ENCODE peak calls at places on chromosomes 16 and 17, in seven cellular contexts. X is keratinocyte, U is neuronal stem cell, G is GM23248, V is neural progenitor cell, F is IMR-90, L is mesenchymal stem cell. C is an unnamed sample.

GRCh38 chr17:77829871-77830799 is 128.4 kb upstream of the TNRC6C start:
- DNase-seq in X (no peak), U (no peak), G (peak; percentile 95), V (peak; percentile 72), F (peak; percentile 72), L (peak; percentile 65), C (peak; percentile 58)

GRCh38 chr16:4660454-4661007 is 32.8 kb upstream of the NUDT16L1 start:
- DNase-seq in X (no peak), U (no peak), G (peak; percentile 82), V (no peak), F (peak; percentile 60), L (no peak), C (peak; percentile 66)

GRCh38 chr16:81679721-81680430 is 99.2 kb upstream of the PLCG2 start:
- DNase-seq in X (no peak), U (no peak), G (no peak), V (no peak), F (no peak), L (no peak), C (no peak)

GRCh38 chr16:29154100-29154499 is 169.2 kb downstream of the LAT start:
- DNase-seq in X (no peak), U (no peak), G (no peak), V (no peak), F (no peak), L (no peak), C (no peak)

GRCh38 chr16:30728904-30729672 is 19.1 kb upstream of the PHKG2 start:
- DNase-seq in X (no peak), U (no peak), G (no peak), V (no peak), F (no peak), L (no peak), C (no peak)

GRCh38 chr16:31265329-31266245 is 5.8 kb downstream of the ITGAM start:
- DNase-seq in X (peak; percentile 80), U (no peak), G (peak; percentile 16), V (no peak), F (peak; percentile 60), L (no peak), C (peak; percentile 26)

GRCh38 chr17:29050176-29050575 is 7.2 kb downstream of the PIPOX start:
- DNase-seq in X (no peak), U (no peak), G (no peak), V (no peak), F (no peak), L (no peak), C (no peak)

GRCh38 chr17:48632579-48633265 is 6.6 kb upstream of the HOXB9 start:
- DNase-seq in X (no peak), U (no peak), G (no peak), V (no peak), F (no peak), L (no peak), C (no peak)

GRCh38 chr16:82649766-82650165 is 23.0 kb downstream of the CDH13 start:
- DNase-seq in X (no peak), U (no peak), G (no peak), V (no peak), F (peak; percentile 57), L (no peak), C (no peak)

GRCh38 chr16:2687531-2688308 is 5.4 kb downstream of the KCTD5 start:
- DNase-seq in X (no peak), U (no peak), G (no peak), V (no peak), F (no peak), L (no peak), C (no peak)

DNA sequence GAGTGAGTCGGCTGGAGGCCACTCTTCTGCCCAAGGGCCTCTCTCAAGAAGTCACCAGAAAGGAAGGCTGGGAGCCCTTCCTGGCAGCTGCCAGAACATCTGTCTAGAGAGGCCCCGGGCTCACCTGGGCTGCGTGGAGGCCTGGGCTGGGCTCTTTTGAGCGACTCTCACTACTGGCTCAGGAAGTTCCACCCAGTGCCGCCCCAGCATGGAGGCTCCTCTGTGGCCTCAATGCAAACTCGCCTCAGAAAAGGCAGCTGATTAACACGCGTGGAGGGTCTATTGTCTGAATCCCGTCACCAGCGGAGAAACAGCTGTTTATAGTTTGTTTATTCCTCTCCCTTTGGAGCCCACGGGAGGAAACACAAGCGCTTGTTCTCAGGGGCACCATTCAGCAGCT is 25.3 kb downstream of the XYLT1 start:
- DNase-seq in X (no peak), U (no peak), G (no peak), V (peak; percentile 14), F (no peak), L (no peak), C (no peak)
- H2AFZ ChIP-seq in X (no peak overlapping the region), U (no peak overlapping the region), G (no peak overlapping the region), V (no peak overlapping the region), F (no peak overlapping the region), L (no peak overlapping the region), C (no peak overlapping the region)

GRCh38 chr17:30224419-30224960 is 11.0 kb downstream of the SLC6A4 start:
- DNase-seq in X (no peak), U (no peak), G (no peak), V (no peak), F (no peak), L (no peak), C (no peak)
- H2AFZ ChIP-seq in X (no peak overlapping the region), U (no peak overlapping the region), G (no peak overlapping the region), V (no peak overlapping the region), F (no peak overlapping the region), L (no peak overlapping the region), C (no peak overlapping the region)

GRCh38 chr16:50685456-50686058 is 4.4 kb upstream of the SNX20 start:
- DNase-seq in X (no peak), U (no peak), G (no peak), V (no peak), F (no peak), L (no peak), C (no peak)

GRCh38 chr16:50683689-50684374 is 2.7 kb upstream of the SNX20 start:
- DNase-seq in X (no peak), U (no peak), G (no peak), V (no peak), F (no peak), L (no peak), C (no peak)

GRCh38 chr16:50688083-50688482 is 5.3 kb upstream of the NOD2 start:
- DNase-seq in X (no peak), U (no peak), G (no peak), V (no peak), F (no peak), L (no peak), C (no peak)

GRCh38 chr16:50680907-50681885 is at the start of gene SNX20:
- DNase-seq in X (no peak), U (no peak), G (no peak), V (no peak), F (no peak), L (no peak), C (no peak)

GRCh38 chr16:50684823-50685455 is 3.8 kb upstream of the SNX20 start:
- DNase-seq in X (no peak), U (no peak), G (no peak), V (no peak), F (no peak), L (no peak), C (no peak)
- H2AFZ ChIP-seq in X (no peak overlapping the region), U (no peak overlapping the region), G (no peak overlapping the region), V (no peak overlapping the region), F (no peak overlapping the region), L (no peak overlapping the region), C (no peak overlapping the region)

GRCh38 chr17:57750930-57751329 is 5.8 kb upstream of the CCDC182 start:
- DNase-seq in X (no peak), U (no peak), G (no peak), V (no peak), F (no peak), L (no peak), C (no peak)

GRCh38 chr17:57750109-57750845 is 5.2 kb upstream of the CCDC182 start:
- DNase-seq in X (no peak), U (no peak), G (no peak), V (no peak), F (no peak), L (no peak), C (no peak)

GRCh38 chr17:57751348-57751970 is 6.4 kb upstream of the CCDC182 start:
- DNase-seq in X (no peak), U (no peak), G (no peak), V (no peak), F (no peak), L (no peak), C (no peak)

GRCh38 chr17:57747221-57748017 is 2.3 kb upstream of the CCDC182 start:
- DNase-seq in X (peak; percentile 15), U (no peak), G (peak; percentile 74), V (peak; percentile 73), F (peak; percentile 73), L (peak; percentile 57), C (peak; percentile 78)

DNA sequence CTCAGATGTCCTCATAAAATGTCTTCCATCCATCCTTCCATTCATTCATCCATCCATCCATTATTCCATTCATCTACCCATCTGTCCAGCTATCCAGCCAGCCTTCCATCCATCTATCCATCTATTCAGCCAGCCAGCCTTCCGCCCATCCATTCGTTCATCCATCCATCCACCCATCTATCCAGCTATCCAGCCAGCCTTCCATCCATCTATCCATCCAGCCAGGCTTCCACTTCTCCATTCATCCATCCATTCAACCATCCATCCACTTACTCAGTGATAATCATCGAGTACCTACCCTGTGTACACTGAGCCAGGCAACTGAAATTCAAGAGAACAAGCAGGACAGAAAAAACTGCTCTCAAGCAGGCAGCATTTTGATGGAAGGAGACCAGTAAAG is 4.6 kb upstream of the CCDC182 start:
- DNase-seq in X (no peak), U (no peak), G (no peak), V (no peak), F (no peak), L (no peak), C (no peak)
- H2AFZ ChIP-seq in X (no peak overlapping the region), U (no peak overlapping the region), G (no peak overlapping the region), V (no peak overlapping the region), F (no peak overlapping the region), L (no peak overlapping the region), C (no peak overlapping the region)

GRCh38 chr17:38605852-38606645 is at the start of gene SRCIN1:
- DNase-seq in X (no peak), U (peak; percentile 72), G (peak; percentile 58), V (peak; percentile 86), F (peak; percentile 2), L (no peak), C (peak; percentile 84)
- H2AFZ ChIP-seq in X (peak within 1 kb of the TSS; percentile 33), U (peak within 1 kb of the TSS; percentile 97), G (peak within 1 kb of the TSS; percentile 63), V (peak within 1 kb of the TSS; percentile 77), F (peak within 1 kb of the TSS; percentile 83), L (no peak within 1 kb of the TSS), C (peak within 1 kb of the TSS; percentile 59)

GRCh38 chr16:87461466-87461975 is 31.3 kb downstream of the ZCCHC14 start:
- DNase-seq in X (peak; percentile 87), U (peak; percentile 58), G (peak; percentile 54), V (peak; percentile 89), F (no peak), L (peak; percentile 54), C (peak; percentile 95)
- H2AFZ ChIP-seq in X (peak overlapping the region; percentile 20), U (no peak overlapping the region), G (no peak overlapping the region), V (no peak overlapping the region), F (peak overlapping the region; percentile 40), L (no peak overlapping the region), C (no peak overlapping the region)

GRCh38 chr16:88779406-88780099 is 5.5 kb downstream of the PIEZO1 start:
- DNase-seq in X (no peak), U (no peak), G (no peak), V (no peak), F (no peak), L (no peak), C (no peak)
- H2AFZ ChIP-seq in X (no peak overlapping the region), U (no peak overlapping the region), G (no peak overlapping the region), V (no peak overlapping the region), F (peak overlapping the region; percentile 40), L (no peak overlapping the region), C (no peak overlapping the region)